ENCODE peak calls at places on chromosomes 11 and 22, in five cellular contexts. J, Q, M, R and H are unnamed samples.

GRCh38 chr11:71532016-71532610 is 5.0 kb downstream of the KRTAP5-7 start:
- DNase-seq in J (no peak), Q (no peak), M (no peak), R (no peak), H (no peak)

GRCh38 chr11:24617856-24618255 is 121.0 kb downstream of the LUZP2 start:
- DNase-seq in J (no peak), Q (peak), M (no peak), R (no peak), H (no peak)

GRCh38 chr11:66043008-66043906 is 5.7 kb downstream of the GAL3ST3 start:
- DNase-seq in J (no peak), Q (no peak), M (no peak), R (no peak), H (no peak)

GRCh38 chr22:24406322-24407277 is 20.8 kb upstream of the ADORA2A start:
- DNase-seq in J (no peak), Q (no peak), M (no peak), R (no peak), H (no peak)

GRCh38 chr11:36340909-36341308 is 44.8 kb downstream of the PRR5L start:
- DNase-seq in J (no peak), Q (no peak), M (no peak), R (no peak), H (no peak)

GRCh38 chr22:29385748-29386147 is 2.6 kb downstream of the AP1B1 start:
- DNase-seq in J (no peak), Q (no peak), M (peak), R (no peak), H (no peak)

GRCh38 chr11:108973402-108974119 is 308.7 kb downstream of the DDX10 start:
- DNase-seq in J (no peak), Q (peak), M (no peak), R (no peak), H (peak)

GRCh38 chr22:48882636-48883200 is 945.0 kb downstream of the BRD1 start:
- DNase-seq in J (no peak), Q (no peak), M (no peak), R (no peak), H (no peak)

GRCh38 chr11:103585401-103585800 is 451.0 kb upstream of the DDI1 start:
- DNase-seq in J (no peak), Q (no peak), M (no peak), R (no peak), H (no peak)

GRCh38 chr22:27726726-27727449 is 74.7 kb downstream of the MN1 start:
- DNase-seq in J (peak), Q (peak), M (no peak), R (peak), H (peak)

GRCh38 chr11:79661373-79661772 is 220.5 kb upstream of the TENM4 start:
- DNase-seq in J (no peak), Q (no peak), M (no peak), R (no peak), H (no peak)

GRCh38 chr11:31303644-31304043 is 65.9 kb downstream of the DCDC1 start:
- DNase-seq in J (no peak), Q (no peak), M (no peak), R (no peak), H (no peak)

GRCh38 chr11:111001986-111002616 is 243.4 kb upstream of the POU2AF2 start:
- DNase-seq in J (no peak), Q (peak), M (no peak), R (no peak), H (peak)

GRCh38 chr11:75320046-75320618 is 31.3 kb downstream of the ARRB1 start:
- DNase-seq in J (peak), Q (no peak), M (no peak), R (no peak), H (no peak)

GRCh38 chr11:128210148-128210940 is 377.0 kb downstream of the ETS1 start:
- DNase-seq in J (no peak), Q (peak), M (no peak), R (no peak), H (peak)

GRCh38 chr22:42874010-42874409 is 16.9 kb upstream of the ARFGAP3 start:
- DNase-seq in J (no peak), Q (no peak), M (no peak), R (no peak), H (no peak)

GRCh38 chr11:31641477-31642062 is 132.0 kb downstream of the ELP4 start:
- DNase-seq in J (no peak), Q (peak), M (peak), R (no peak), H (peak)

GRCh38 chr11:7671807-7672206 is 1.5 kb downstream of the CYB5R2 start:
- DNase-seq in J (no peak), Q (no peak), M (peak), R (no peak), H (no peak)

GRCh38 chr22:27489265-27489675 is 312.3 kb downstream of the MN1 start:
- DNase-seq in J (no peak), Q (peak), M (no peak), R (no peak), H (peak)

GRCh38 chr11:63890368-63890767 is 26.6 kb downstream of the RCOR2 start:
- DNase-seq in J (no peak), Q (no peak), M (no peak), R (no peak), H (no peak)

GRCh38 chr11:63887600-63887999 is 29.4 kb downstream of the RCOR2 start:
- DNase-seq in J (no peak), Q (no peak), M (no peak), R (no peak), H (no peak)

GRCh38 chr11:63888170-63889086 is 28.5 kb downstream of the RCOR2 start:
- DNase-seq in J (peak), Q (peak), M (peak), R (no peak), H (peak)

GRCh38 chr11:63892233-63892632 is 24.7 kb downstream of the RCOR2 start:
- DNase-seq in J (no peak), Q (no peak), M (peak), R (no peak), H (peak)

DNA sequence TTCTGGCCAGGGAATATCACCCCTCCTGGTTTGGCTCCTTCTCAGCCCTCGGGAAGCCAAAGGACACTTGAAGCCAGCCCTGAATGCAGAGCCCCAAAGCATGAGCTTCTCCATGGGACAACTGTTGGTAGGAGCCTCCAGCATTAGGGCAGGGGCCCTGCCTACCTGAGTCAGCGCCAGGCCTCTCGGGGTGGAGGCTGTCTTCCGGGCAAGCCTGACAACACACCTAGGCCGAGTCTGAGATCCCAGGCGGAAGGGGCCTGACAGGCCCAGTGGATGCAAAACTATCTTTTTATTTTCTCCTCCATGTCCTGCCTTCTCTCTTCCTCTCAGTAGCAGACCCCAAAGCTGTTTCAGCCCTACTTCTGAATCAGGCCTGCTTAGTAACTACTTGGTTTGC is 27.6 kb downstream of the RCOR2 start:
- DNase-seq in J (no peak), Q (no peak), M (no peak), R (no peak), H (no peak)
- H3K4me3 ChIP-seq in J (no peak), Q (peak), M (peak), R (no peak), H (no peak)

GRCh38 chr11:831951-832528 is 712 bp upstream of the CD151 start:
- DNase-seq in J (peak), Q (no peak), M (no peak), R (no peak), H (no peak)
- TF ChIP-seq CTCF in J (no peak), Q (no peak), M (no peak), R (no peak), H (no peak)

GRCh38 chr22:41369089-41369745 is 12.5 kb upstream of the TEF start:
- DNase-seq in J (no peak), Q (no peak), M (no peak), R (no peak), H (no peak)

GRCh38 chr22:41369837-41370236 is 11.9 kb upstream of the TEF start:
- DNase-seq in J (no peak), Q (no peak), M (no peak), R (no peak), H (no peak)

GRCh38 chr22:41367680-41368542 is 13.8 kb upstream of the TEF start:
- DNase-seq in J (no peak), Q (no peak), M (no peak), R (no peak), H (peak)

GRCh38 chr22:41367039-41367679 is 14.6 kb upstream of the TEF start:
- DNase-seq in J (peak), Q (peak), M (no peak), R (peak), H (peak)

GRCh38 chr22:41368543-41368817 is 13.3 kb upstream of the TEF start:
- DNase-seq in J (no peak), Q (no peak), M (no peak), R (no peak), H (no peak)
- H3K4me3 ChIP-seq in J (peak), Q (no peak), M (no peak), R (no peak), H (no peak)

DNA sequence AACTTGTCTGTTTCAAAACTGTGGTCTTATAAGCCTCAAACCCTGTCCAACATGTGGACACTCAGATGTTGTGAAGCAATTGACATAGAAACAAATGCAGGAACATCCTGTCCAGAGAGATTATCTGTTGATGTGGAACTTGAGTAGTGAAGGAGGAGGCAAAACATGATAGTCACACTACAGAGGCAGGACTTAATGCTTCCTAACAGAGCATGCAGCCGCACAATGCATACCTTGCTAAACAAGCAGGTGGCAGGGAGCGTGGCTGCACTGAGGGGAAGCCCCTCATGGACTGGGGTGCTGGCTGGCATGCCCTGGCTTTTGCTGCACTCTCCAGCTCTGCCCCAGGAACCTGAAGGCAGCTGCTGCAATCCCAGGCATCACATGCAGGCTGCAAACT is 5.3 kb downstream of the C22orf39 start:
- DNase-seq in J (no peak), Q (no peak), M (no peak), R (no peak), H (peak)
- TF ChIP-seq CTCF in J (no peak), Q (no peak), M (no peak), R (no peak), H (no peak)